ENCODE peak calls at places on chromosome 2, in six cellular contexts. G, X, R, B, H and D are unnamed samples.
A peak's percentile ranks its signal among the peaks of the same experiment; 100 is the strongest.

GRCh38 chr2:232415138-232415690 is 8.6 kb downstream of the ALPG start:
- DNase-seq in H (no peak), B (no peak), R (no peak), X (no peak), G (no peak), D (no peak)

GRCh38 chr2:112580084-112580483 is 4.3 kb upstream of the CHCHD5 start:
- DNase-seq in H (no peak), B (no peak), X (no peak), R (no peak), G (no peak), D (no peak)

GRCh38 chr2:196278491-196278911 is 107.1 kb upstream of the STK17B start:
- DNase-seq in H (no peak), B (no peak), X (no peak), R (no peak), G (peak; percentile 88), D (no peak)

GRCh38 chr2:128722469-128722868 is 403.8 kb upstream of the HS6ST1 start:
- DNase-seq in B (no peak), X (no peak), G (no peak), R (no peak), H (no peak), D (no peak)

GRCh38 chr2:176356251-176356650 is 87.0 kb downstream of the MTX2 start:
- DNase-seq in H (no peak), G (peak; percentile 2), X (no peak), R (no peak), B (no peak), D (no peak)

GRCh38 chr2:182319556-182319955 is 107.3 kb downstream of the PDE1A start:
- DNase-seq in X (no peak), G (no peak), R (no peak), B (no peak), H (no peak), D (no peak)

GRCh38 chr2:12932192-12932591 is 215.5 kb downstream of the TRIB2 start:
- DNase-seq in G (no peak), B (no peak), H (no peak), R (no peak), X (no peak), D (no peak)

GRCh38 chr2:98086491-98087446 is at the start of gene VWA3B:
- DNase-seq in R (peak; percentile 87), X (no peak), H (peak; percentile 92), G (no peak), B (peak; percentile 71), D (no peak)

GRCh38 chr2:203804070-203804469 is 63.5 kb upstream of the CTLA4 start:
- DNase-seq in G (no peak), R (no peak), X (no peak), B (no peak), H (peak; percentile 70), D (peak; percentile 90)

GRCh38 chr2:198135481-198135934 is 331.1 kb downstream of the PLCL1 start:
- DNase-seq in X (no peak), B (no peak), R (no peak), H (no peak), G (no peak), D (no peak)

GRCh38 chr2:198134287-198134955 is 330.0 kb downstream of the PLCL1 start:
- DNase-seq in R (no peak), G (no peak), X (no peak), H (no peak), B (no peak), D (no peak)

GRCh38 chr2:198127627-198128026 is 323.2 kb downstream of the PLCL1 start:
- DNase-seq in R (peak; percentile 38), X (no peak), B (peak; percentile 35), H (peak; percentile 46), G (peak; percentile 73), D (peak; percentile 25)

DNA sequence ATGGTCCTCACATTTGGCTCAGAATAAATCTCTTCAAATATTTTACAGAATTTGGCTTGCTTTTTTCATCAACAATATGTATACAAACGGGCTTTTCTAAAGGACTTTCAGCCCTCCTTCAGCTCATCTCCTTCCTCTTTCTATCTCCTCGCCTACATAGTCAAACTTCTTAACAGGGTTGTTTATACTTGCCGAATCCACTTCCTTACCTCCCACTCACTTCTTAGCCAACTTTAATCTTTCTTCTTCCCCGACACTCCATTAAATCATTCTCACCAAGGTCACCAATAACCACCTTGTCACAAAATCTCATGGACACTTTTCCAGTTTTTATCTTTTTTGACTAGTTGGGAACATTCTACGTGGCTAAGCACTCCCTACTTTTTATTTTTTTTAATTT is 325.2 kb downstream of the PLCL1 start:
- DNase-seq in B (no peak), G (no peak), H (no peak), R (no peak), X (no peak), D (no peak)
- TF ChIP-seq CTCF in B (no peak), G (no peak), H (no peak), R (no peak), X (no peak), D (no peak)

GRCh38 chr2:199461455-199462166 is 3.9 kb upstream of the SATB2 start:
- DNase-seq in H (no peak), X (no peak), G (no peak), B (no peak), R (no peak), D (no peak)

GRCh38 chr2:199464614-199465352 is 7.0 kb upstream of the SATB2 start:
- DNase-seq in R (peak; percentile 41), G (no peak), H (no peak), B (no peak), X (no peak), D (no peak)

GRCh38 chr2:199462167-199462976 is 4.6 kb upstream of the SATB2 start:
- DNase-seq in B (no peak), R (peak; percentile 63), G (no peak), X (no peak), H (no peak), D (no peak)

GRCh38 chr2:199463708-199464613 is 6.2 kb upstream of the SATB2 start:
- DNase-seq in H (no peak), R (peak; percentile 53), B (no peak), X (no peak), G (no peak), D (no peak)

DNA sequence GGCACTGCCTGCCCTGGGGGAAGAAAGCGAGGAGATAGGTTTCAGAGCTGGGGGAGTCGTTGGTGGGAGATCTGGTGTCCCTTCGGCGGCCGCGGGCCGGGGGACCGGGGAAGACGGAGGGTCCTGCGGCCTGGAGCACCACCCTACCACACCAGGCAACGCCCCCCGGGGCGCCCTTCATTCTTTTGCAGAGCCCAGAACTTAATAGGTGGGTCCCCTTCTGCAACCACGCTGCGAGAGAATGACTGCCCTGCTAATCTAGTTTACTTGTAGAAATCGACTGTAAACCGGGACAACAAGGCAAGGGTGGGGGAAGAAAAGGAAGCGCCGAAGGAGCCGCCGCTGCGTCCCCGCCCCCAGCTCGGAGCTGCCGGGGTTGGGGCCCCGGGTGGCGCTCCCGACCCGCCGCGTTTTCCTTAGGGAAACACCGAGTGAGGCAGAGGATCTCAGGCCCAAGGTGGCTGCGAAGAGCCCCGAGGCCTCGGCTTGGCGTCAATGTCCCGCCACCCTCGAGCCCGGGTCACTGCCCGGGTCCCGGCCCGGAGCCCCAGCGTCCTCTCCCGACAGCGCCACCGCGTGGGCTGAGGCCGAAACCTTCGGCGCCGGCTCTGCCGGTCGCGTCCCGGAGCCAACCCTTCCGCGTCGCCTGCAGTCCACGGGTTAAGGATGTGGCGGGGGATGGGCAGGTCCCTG is 5.4 kb upstream of the SATB2 start:
- DNase-seq in G (peak; percentile 30), H (peak; percentile 90), B (peak; percentile 73), X (peak; percentile 55), R (peak; percentile 80), D (no peak)
- TF ChIP-seq CTCF in G (peak; percentile 89), H (peak; percentile 87), B (peak; percentile 78), X (peak; percentile 85), R (peak; percentile 89), D (peak; percentile 83)

DNA sequence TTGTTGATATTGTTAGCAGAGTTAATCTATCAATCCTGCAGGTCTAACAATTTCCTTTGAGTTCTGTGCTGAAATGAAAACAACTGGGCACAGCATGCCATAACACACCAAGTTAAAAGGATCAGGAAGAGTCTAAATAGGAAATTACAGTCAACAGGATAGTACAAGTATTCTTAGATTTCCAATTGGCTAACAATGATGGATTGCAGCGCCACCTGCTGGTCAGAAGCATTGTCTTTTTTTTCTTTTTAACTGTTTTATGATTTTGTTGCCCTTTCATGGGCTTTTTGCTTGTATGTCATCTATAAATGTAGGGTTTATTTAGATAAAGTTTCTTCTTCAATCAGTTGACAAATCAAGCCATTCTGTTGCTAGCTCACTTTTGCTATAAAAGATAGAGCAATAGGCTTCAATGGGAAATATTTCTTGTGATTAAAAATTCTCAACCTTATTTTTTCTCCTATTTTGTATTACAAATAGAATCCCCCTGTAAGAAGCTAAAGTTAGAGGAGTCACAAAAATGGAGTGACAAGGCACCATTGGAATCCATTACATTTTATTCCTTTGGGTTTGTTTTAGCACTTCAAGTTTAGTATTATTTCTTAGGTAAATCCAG is 40.8 kb upstream of the RPRM start:
- DNase-seq in R (no peak), B (no peak), X (peak; percentile 45), H (peak; percentile 54), G (peak; percentile 48), D (peak; percentile 7)
- TF ChIP-seq CTCF in R (peak; percentile 91), B (peak; percentile 79), X (peak; percentile 99), H (peak; percentile 62), G (peak; percentile 58), D (peak; percentile 78)

DNA sequence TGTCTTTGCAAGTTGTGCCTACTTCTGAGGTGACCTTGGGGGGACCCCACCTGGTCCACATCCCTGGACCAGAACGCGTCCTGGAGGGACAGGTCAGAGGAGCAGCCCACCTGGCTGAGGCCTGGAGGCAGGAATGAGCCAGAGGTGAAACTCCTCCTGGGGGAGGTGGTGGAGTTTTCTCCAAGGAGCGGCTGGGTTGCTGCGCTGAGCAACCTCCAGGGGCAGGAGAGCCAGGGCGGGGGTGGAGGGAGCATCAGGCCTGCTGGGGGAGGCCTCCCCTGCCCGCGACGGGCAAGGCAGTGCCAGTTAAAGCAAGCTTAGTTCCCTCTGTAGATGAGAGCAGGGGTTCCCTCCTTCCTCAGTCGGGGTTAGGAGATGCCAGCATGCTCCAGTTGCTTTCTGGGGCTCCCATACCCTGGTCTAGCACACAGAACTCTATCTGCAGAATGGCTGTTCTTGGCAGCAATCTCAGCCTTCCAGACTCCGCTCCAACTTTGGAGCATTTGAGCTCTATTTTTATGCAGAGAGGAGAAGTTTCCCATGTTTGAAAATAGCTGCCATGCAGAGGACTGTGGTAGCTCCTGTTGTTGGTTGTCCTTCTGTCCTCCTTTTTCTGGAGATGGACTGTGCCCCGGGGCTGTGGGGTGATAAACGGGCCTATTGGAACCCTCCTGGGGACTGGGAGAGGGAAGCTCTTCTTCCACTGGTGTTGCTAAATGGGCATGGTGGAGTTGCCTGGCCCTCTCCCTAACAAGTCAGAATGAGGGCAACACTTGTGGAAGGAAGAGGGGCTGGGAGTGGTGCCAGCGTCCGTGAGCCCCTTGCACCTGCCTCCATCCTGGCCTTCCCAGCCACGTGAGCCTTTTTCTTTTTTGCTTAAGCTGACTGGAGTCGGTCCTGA is 39.1 kb downstream of the B3GNT2 start:
- DNase-seq in R (no peak), G (no peak), B (no peak), H (no peak), X (no peak), D (no peak)
- TF ChIP-seq CTCF in R (peak; percentile 21), G (no peak), B (no peak), H (no peak), X (no peak), D (no peak)

DNA sequence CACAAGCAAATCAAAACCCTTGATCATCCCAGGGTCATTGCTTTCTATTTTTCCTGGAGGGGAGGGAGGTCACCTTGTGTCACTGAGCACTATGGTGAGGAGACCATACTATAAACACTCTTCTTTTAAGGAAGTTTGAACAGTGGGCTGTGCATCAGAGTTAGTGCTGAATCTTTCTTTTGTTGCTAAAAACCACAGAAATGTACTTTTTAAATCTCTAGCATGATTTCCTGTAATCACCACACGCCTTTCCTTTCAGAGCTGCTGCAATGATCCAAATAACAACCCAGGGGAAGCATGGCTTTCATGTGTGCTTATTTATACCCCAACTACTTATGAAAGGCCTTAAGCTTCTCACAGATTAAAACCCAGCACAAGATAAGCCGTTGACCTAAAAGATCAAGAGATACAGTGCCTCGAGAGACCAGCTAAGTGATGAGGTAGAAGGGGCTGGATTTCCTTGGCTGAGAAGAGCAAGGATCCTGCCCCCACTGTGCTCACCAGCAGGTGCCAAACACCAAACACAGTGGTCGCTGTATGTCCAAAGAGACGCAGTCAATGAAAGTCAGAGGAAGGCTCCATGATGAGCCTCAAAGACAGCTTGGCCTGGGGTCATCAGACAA is 34.7 kb downstream of the TRABD2A start:
- DNase-seq in X (no peak), R (no peak), B (no peak), H (no peak), G (no peak), D (no peak)
- TF ChIP-seq CTCF in X (no peak), R (no peak), B (no peak), H (no peak), G (no peak), D (no peak)